ENCODE peak calls at places on chromosomes 3 and 15, in five cellular contexts. U is esophagus muscularis mucosa, J is testis, V is thoracic aorta, I is brain microvascular endothelial cell. D is an unnamed sample.

GRCh38 chr15:25177955-25178801 is 223.4 kb downstream of the SNRPN start:
- DNase-seq in U (peak), J (peak), V (no peak), I (no peak), D (no peak)

GRCh38 chr3:9349321-9350117 is 13.3 kb upstream of the THUMPD3 start:
- DNase-seq in U (no peak), J (no peak), V (no peak), I (peak), D (peak)

GRCh38 chr15:67826717-67827560 is 1.6 kb downstream of the SKOR1 start:
- DNase-seq in U (no peak), J (no peak), V (no peak), I (no peak), D (no peak)

GRCh38 chr15:25527118-25527517 is 88.3 kb upstream of the UBE3A start:
- DNase-seq in U (no peak), J (no peak), V (no peak), I (no peak), D (no peak)

GRCh38 chr3:32297366-32297765 is 58.9 kb downstream of the CMTM8 start:
- DNase-seq in U (no peak), J (no peak), V (no peak), I (no peak), D (no peak)

GRCh38 chr15:58517252-58517681 is 85.5 kb downstream of the LIPC start:
- DNase-seq in U (no peak), J (no peak), V (no peak), I (no peak), D (no peak)

GRCh38 chr3:179955798-179956197 is 80.9 kb downstream of the PEX5L start:
- DNase-seq in U (no peak), J (no peak), V (no peak), I (no peak), D (no peak)

GRCh38 chr3:173743111-173743510 is 345.6 kb downstream of the NLGN1 start:
- DNase-seq in U (no peak), J (no peak), V (no peak), I (no peak), D (no peak)

GRCh38 chr3:22798461-22798860 is 404.7 kb upstream of the UBE2E2 start:
- DNase-seq in U (no peak), J (no peak), V (no peak), I (no peak), D (no peak)

GRCh38 chr3:190017575-190018288 is 103.0 kb downstream of the P3H2 start:
- DNase-seq in U (no peak), J (peak), V (no peak), I (peak), D (peak)

GRCh38 chr15:42605281-42605744 is 29.9 kb downstream of the STARD9 start:
- DNase-seq in U (no peak), J (no peak), V (no peak), I (no peak), D (no peak)

GRCh38 chr3:117793684-117794304 is 1084.2 kb downstream of the TUSC7 start:
- DNase-seq in U (no peak), J (no peak), V (no peak), I (no peak), D (peak)

GRCh38 chr15:85583404-85584390 is 203.3 kb downstream of the AKAP13 start:
- DNase-seq in U (no peak), J (peak), V (no peak), I (no peak), D (peak)

GRCh38 chr3:13110678-13111116 is 37.5 kb upstream of the IQSEC1 start:
- DNase-seq in U (no peak), J (no peak), V (no peak), I (no peak), D (no peak)

GRCh38 chr15:90143176-90143655 is 40.9 kb upstream of the IDH2 start:
- DNase-seq in U (no peak), J (peak), V (no peak), I (peak), D (peak)

GRCh38 chr3:184652465-184652864 is 59.4 kb downstream of the MAGEF1 start:
- DNase-seq in U (no peak), J (no peak), V (no peak), I (no peak), D (peak)

GRCh38 chr3:125582707-125583106 is 12.6 kb downstream of the OSBPL11 start:
- DNase-seq in U (no peak), J (no peak), V (no peak), I (no peak), D (no peak)

GRCh38 chr3:157542711-157543485 is 39.7 kb upstream of the VEPH1 start:
- DNase-seq in U (no peak), J (peak), V (no peak), I (peak), D (peak)

GRCh38 chr15:56981160-56981559 is 62.7 kb downstream of the TCF12 start:
- DNase-seq in U (no peak), J (no peak), V (no peak), I (no peak), D (no peak)

GRCh38 chr15:54280726-54281125 is 302.5 kb downstream of the UNC13C start:
- DNase-seq in U (no peak), J (no peak), V (no peak), I (no peak), D (no peak)

GRCh38 chr3:181486496-181486895 is 225.2 kb upstream of the SOX2 start:
- DNase-seq in U (no peak), J (no peak), V (no peak), I (no peak), D (no peak)

GRCh38 chr3:175397407-175397806 is 538.3 kb downstream of the NAALADL2 start:
- DNase-seq in U (no peak), J (no peak), V (no peak), I (no peak), D (no peak)

GRCh38 chr3:161332792-161333191 is 38.5 kb downstream of the SPTSSB start:
- DNase-seq in U (no peak), J (no peak), V (no peak), I (no peak), D (no peak)

GRCh38 chr15:31371520-31372240 is 45.0 kb downstream of the KLF13 start:
- DNase-seq in U (no peak), J (no peak), V (no peak), I (no peak), D (no peak)

GRCh38 chr3:187247398-187247797 is 44.1 kb downstream of the MASP1 start:
- DNase-seq in U (no peak), J (no peak), V (no peak), I (no peak), D (no peak)

GRCh38 chr3:29271501-29271900 is 9.4 kb upstream of the RBMS3 start:
- DNase-seq in U (no peak), J (no peak), V (no peak), I (no peak), D (no peak)

GRCh38 chr15:78392430-78392829 is 45.6 kb upstream of the IREB2 start:
- DNase-seq in U (no peak), J (no peak), V (no peak), I (no peak), D (no peak)

GRCh38 chr15:80464952-80465645 is 60.9 kb downstream of the ARNT2 start:
- DNase-seq in U (no peak), J (no peak), V (no peak), I (peak), D (no peak)

GRCh38 chr15:46232471-46232870 is 597.6 kb downstream of the SQOR start:
- DNase-seq in U (no peak), J (no peak), V (no peak), I (no peak), D (no peak)

GRCh38 chr15:34701536-34701935 is 53.3 kb downstream of the GJD2 start:
- DNase-seq in U (no peak), J (no peak), V (no peak), I (no peak), D (no peak)

GRCh38 chr15:85412956-85413854 is 32.8 kb downstream of the AKAP13 start:
- DNase-seq in U (no peak), J (peak), V (no peak), I (peak), D (peak)

DNA sequence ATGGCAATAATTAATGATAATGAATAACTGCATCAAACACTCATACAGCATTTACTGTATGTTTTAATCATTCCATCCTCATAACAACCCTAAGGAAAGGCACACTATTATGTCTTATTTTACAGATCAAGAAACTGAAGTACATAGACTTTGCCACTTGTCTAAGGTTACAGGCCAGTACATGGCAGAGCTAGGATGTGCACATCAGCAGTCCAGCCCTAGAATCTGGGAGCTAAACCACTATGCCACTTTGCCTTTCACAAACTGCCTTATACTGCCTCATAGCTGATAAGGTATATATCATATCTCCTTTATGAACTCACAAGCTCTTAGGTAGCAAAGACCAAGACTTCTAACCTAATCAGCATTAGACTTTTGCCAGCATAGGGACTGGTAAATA is 49.1 kb downstream of the MYO9A start:
- DNase-seq in U (no peak), J (no peak), V (no peak), I (no peak), D (no peak)
- H3K4me3 ChIP-seq in U (no peak), J (no peak), V (no peak), I (no peak), D (no peak)

GRCh38 chr3:82498186-82498585 is 736.7 kb upstream of the GBE1 start:
- DNase-seq in U (no peak), J (no peak), V (no peak), I (no peak), D (no peak)

GRCh38 chr3:82495655-82496054 is 734.2 kb upstream of the GBE1 start:
- DNase-seq in U (no peak), J (no peak), V (no peak), I (no peak), D (no peak)

GRCh38 chr3:82494977-82495489 is 733.6 kb upstream of the GBE1 start:
- DNase-seq in U (no peak), J (no peak), V (no peak), I (no peak), D (no peak)

GRCh38 chr3:82493858-82494257 is 732.4 kb upstream of the GBE1 start:
- DNase-seq in U (no peak), J (no peak), V (no peak), I (no peak), D (no peak)

GRCh38 chr3:82496890-82497560 is 735.6 kb upstream of the GBE1 start:
- DNase-seq in U (no peak), J (peak), V (no peak), I (no peak), D (no peak)
- TF ChIP-seq CTCF in U (no peak), J (peak), V (no peak), I (no peak), D (no peak)

GRCh38 chr3:73753985-73754384 is 129.2 kb upstream of the PDZRN3 start:
- DNase-seq in U (no peak), J (no peak), V (no peak), I (no peak), D (no peak)

GRCh38 chr3:73762855-73763254 is 138.1 kb upstream of the PDZRN3 start:
- DNase-seq in U (no peak), J (no peak), V (no peak), I (no peak), D (no peak)

DNA sequence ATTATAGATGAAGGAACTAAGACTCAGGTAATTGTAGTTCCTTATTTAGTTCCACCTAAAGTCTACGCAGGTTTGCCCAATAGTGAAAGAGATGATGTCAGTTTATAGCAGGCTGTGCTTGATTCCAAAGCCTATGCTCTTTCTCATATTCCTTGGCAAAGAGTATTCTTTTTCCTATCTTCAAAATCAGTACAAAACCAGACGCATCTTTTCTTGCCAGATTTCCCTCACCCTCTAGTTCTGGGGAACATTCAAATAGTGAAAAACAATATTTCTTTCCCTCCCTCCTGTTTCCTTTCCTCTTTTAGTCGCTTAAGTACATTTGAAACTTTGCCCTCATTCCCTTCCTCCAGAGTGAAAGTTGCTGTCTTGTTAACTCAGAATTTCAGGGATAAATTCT is 134.5 kb upstream of the PDZRN3 start:
- DNase-seq in U (no peak), J (no peak), V (no peak), I (no peak), D (no peak)
- H3K4me3 ChIP-seq in U (no peak), J (no peak), V (peak), I (no peak), D (no peak)

GRCh38 chr15:29018983-29019875 is 133.5 kb downstream of the APBA2 start:
- DNase-seq in U (no peak), J (no peak), V (no peak), I (no peak), D (no peak)

GRCh38 chr15:29021901-29022300 is 136.1 kb downstream of the APBA2 start:
- DNase-seq in U (no peak), J (peak), V (no peak), I (peak), D (no peak)

GRCh38 chr15:29014493-29014892 is 128.7 kb downstream of the APBA2 start:
- DNase-seq in U (no peak), J (no peak), V (no peak), I (no peak), D (no peak)

DNA sequence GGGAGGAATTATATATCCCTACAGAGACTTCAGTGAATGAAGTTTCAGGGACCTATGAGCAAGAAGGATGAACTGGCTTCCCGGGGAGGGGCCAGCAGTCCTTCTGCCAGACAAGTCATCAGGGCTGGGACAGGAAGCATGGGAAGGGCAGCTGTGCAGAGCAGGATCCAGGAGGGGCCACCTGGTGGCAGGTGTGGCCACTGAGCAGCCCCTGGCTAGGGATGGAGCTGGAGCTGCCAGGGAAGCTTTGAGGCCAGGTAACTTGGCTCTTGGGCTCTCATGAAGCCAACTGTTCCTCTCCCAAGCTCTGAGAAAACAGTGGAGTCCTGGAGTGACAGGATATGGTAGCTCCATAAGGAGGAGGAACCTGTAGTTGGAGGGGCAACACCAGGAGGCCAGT is 132.6 kb downstream of the APBA2 start:
- DNase-seq in U (no peak), J (no peak), V (no peak), I (no peak), D (no peak)
- TF ChIP-seq CTCF in U (no peak), J (no peak), V (no peak), I (peak), D (no peak)

DNA sequence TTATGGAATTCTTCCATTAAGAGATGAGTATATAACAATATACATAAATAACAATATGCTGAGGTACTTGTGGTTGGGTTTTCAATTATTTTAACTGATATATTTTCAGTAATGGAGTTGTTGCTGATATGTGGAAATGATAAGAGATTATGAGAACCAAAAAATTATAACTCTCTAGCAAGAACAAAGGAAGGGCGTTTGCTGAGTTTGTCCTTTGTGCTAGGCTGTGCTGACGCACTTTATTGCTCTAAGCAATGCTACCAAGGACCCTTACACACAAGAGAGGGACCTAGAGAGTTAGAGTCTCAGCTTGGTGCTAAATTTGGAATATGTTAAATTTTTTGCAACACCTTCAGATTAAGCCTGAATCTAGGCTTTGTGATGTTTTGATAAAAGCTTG is 24.1 kb downstream of the CFAP91 start:
- DNase-seq in U (no peak), J (no peak), V (no peak), I (no peak), D (no peak)
- H3K4me3 ChIP-seq in U (no peak), J (no peak), V (no peak), I (no peak), D (no peak)

DNA sequence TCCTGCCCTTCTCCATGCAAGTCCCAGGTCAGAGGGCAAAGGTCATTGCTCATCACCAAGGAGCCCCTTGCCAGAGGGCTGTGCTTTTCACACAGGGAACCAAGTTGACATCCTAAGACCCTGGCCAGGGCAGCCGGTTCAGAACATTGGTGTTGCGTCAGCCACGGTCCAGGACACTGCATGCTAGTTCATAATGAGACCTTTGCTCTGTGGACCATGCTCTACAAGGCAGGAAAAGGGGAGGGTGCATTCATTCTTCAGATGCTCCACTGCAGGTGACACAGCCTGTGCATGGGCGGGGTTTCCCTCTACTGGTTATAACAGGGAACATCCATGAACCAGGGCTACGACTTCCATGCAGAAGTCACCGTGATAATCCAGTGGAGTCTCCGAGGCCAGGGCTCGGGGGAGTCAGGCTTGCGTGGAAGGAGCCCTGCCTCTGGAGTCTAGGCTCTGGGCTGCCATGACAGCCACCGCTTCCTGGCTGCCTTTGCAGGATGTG is 81.6 kb downstream of the OCA2 start:
- DNase-seq in U (peak), J (no peak), V (no peak), I (no peak), D (no peak)
- TF ChIP-seq CTCF in U (no peak), J (no peak), V (no peak), I (peak), D (no peak)

DNA sequence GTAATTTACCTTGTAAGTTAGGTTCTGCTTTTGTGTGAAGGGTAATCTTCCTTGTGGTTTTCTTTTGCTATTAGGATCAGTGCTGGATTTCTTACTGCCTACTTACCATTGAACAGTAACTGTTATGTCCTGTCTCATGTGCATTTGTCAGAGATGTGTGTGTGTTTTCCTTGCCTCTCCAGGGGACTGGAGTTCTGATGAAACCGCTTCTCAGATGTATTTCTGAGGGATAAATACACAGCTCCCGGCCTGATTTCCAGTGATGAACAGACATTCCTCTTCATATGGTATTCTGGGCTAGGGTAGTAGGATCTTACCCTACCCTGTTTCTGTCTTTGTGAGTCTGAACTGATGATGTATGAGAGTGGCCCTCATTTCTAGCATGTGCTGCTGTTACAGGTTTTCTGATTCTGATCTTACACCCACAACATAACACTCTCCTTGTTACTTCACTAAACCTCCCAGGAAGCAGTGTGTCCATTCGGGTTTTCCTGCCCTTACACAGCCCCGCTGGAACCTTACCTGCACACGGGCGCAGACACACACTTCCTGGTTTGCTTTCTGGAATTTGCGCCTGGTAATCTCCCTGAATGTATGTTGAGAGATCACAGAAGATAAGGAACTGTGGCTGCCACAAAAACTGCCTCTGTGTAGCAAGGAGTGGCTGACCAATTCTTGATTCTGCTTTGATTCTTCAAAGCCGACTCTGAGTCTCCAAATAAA is 14.7 kb downstream of the PAK2 start:
- DNase-seq in U (no peak), J (no peak), V (no peak), I (peak), D (no peak)
- H3K4me3 ChIP-seq in U (no peak), J (no peak), V (no peak), I (no peak), D (no peak)

GRCh38 chr3:124526601-124527000 is 203.7 kb upstream of the UMPS start:
- DNase-seq in U (no peak), J (no peak), V (no peak), I (no peak), D (no peak)
- TF ChIP-seq CTCF in U (no peak), J (no peak), V (no peak), I (peak), D (no peak)

GRCh38 chr3:47010050-47010712 is 30.7 kb downstream of the NBEAL2 start:
- DNase-seq in U (no peak), J (no peak), V (no peak), I (no peak), D (peak)

GRCh38 chr3:47007482-47008257 is 28.2 kb downstream of the NBEAL2 start:
- DNase-seq in U (no peak), J (no peak), V (no peak), I (no peak), D (no peak)

GRCh38 chr3:47008258-47008671 is 28.8 kb downstream of the NBEAL2 start:
- DNase-seq in U (no peak), J (no peak), V (no peak), I (no peak), D (no peak)

GRCh38 chr3:47009225-47010049 is 30.0 kb downstream of the NBEAL2 start:
- DNase-seq in U (peak), J (peak), V (peak), I (peak), D (peak)

GRCh38 chr3:47008851-47009224 is 29.4 kb downstream of the NBEAL2 start:
- DNase-seq in U (no peak), J (no peak), V (no peak), I (no peak), D (no peak)
- H3K4me3 ChIP-seq in U (peak), J (peak), V (peak), I (peak), D (peak)